ENCODE peak calls at places on chromosomes 7 and 10, in nine cellular contexts. N, S, O, T, Y, V, I, B and E are unnamed samples.

GRCh38 chr7:157391036-157391710 is 54.4 kb downstream of the DNAJB6 start:
- DNase-seq in N (no peak), S (no peak), O (no peak), T (no peak), Y (no peak), V (no peak), I (no peak), B (no peak), E (no peak)

GRCh38 chr7:7416031-7416968 is 119.4 kb downstream of the COL28A1 start:
- DNase-seq in N (no peak), S (no peak), O (no peak), T (peak), Y (no peak), V (peak), I (peak), B (peak), E (peak)

GRCh38 chr7:5690931-5691461 is 90.5 kb downstream of the RNF216 start:
- DNase-seq in N (peak), S (no peak), O (no peak), T (peak), Y (no peak), V (peak), I (no peak), B (peak), E (no peak)

GRCh38 chr10:49287689-49288340 is 11.2 kb upstream of the C10orf71 start:
- DNase-seq in N (peak), S (no peak), O (no peak), T (no peak), Y (no peak), V (no peak), I (no peak), B (no peak), E (no peak)

GRCh38 chr10:123327450-123327849 is 173.2 kb downstream of the BUB3 start:
- DNase-seq in N (no peak), S (no peak), O (no peak), T (no peak), Y (no peak), V (no peak), I (no peak), B (no peak), E (no peak)

GRCh38 chr7:135353832-135354231 is 120.2 kb downstream of the STRA8 start:
- DNase-seq in N (no peak), S (no peak), O (no peak), T (no peak), Y (no peak), V (no peak), I (no peak), B (peak), E (no peak)

GRCh38 chr10:60271319-60272040 is 118.2 kb downstream of the ANK3 start:
- DNase-seq in N (no peak), S (no peak), O (no peak), T (no peak), Y (no peak), V (no peak), I (peak), B (no peak), E (peak)

GRCh38 chr7:69608878-69609277 is 10.6 kb downstream of the AUTS2 start:
- DNase-seq in N (no peak), S (no peak), O (no peak), T (no peak), Y (no peak), V (no peak), I (no peak), B (no peak), E (no peak)

GRCh38 chr7:147937428-147937827 is 653.1 kb upstream of the C7orf33 start:
- DNase-seq in N (no peak), S (no peak), O (no peak), T (no peak), Y (peak), V (no peak), I (no peak), B (no peak), E (no peak)

GRCh38 chr10:66167816-66168215 is 758.0 kb upstream of the LRRTM3 start:
- DNase-seq in N (no peak), S (no peak), O (no peak), T (peak), Y (no peak), V (peak), I (no peak), B (peak), E (no peak)

GRCh38 chr7:108307246-108307982 is 148.8 kb downstream of the NRCAM start:
- DNase-seq in N (no peak), S (no peak), O (no peak), T (no peak), Y (no peak), V (no peak), I (no peak), B (peak), E (no peak)

DNA sequence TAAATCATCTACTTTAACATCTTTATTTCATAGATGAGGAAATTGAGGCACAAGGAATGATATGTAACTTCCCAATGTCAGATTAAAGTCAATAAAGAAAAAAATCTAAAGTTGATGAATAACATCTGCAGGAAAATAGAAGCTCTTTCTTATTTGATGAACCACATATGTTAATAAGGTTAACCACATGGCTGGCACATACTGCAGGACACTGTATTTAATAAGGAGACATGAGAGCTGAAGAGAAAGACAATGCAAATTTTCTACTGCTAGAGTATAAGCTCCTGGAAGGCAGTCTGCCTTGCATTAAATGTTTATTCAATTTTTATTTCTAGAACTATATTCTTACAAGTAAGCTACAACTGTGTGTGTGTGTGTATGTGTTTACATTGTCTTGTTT is 4.4 kb downstream of the RAB11FIP2 start:
- DNase-seq in N (no peak), S (no peak), O (no peak), T (no peak), Y (peak), V (peak), I (no peak), B (no peak), E (no peak)
- H3K4me3 ChIP-seq in N (no peak), S (no peak), O (no peak), T (no peak), Y (no peak), V (no peak), I (no peak), B (no peak), E (no peak)

GRCh38 chr7:2843191-2843685 is 870 bp downstream of the GNA12 start:
- DNase-seq in N (no peak), S (no peak), O (no peak), T (no peak), Y (no peak), V (no peak), I (no peak), B (no peak), E (no peak)

GRCh38 chr7:2844153-2845077 is at the start of gene GNA12:
- DNase-seq in N (peak), S (peak), O (peak), T (peak), Y (peak), V (peak), I (peak), B (peak), E (peak)

GRCh38 chr7:2843711-2844152 is 376 bp downstream of the GNA12 start:
- DNase-seq in N (no peak), S (no peak), O (no peak), T (no peak), Y (peak), V (peak), I (peak), B (peak), E (peak)

GRCh38 chr7:2841907-2842306 is 2.2 kb downstream of the GNA12 start:
- DNase-seq in N (no peak), S (no peak), O (no peak), T (no peak), Y (no peak), V (no peak), I (no peak), B (no peak), E (no peak)

GRCh38 chr7:2845193-2845592 is 1.1 kb upstream of the GNA12 start:
- DNase-seq in N (no peak), S (no peak), O (no peak), T (no peak), Y (no peak), V (no peak), I (no peak), B (no peak), E (no peak)
- H3K4me3 ChIP-seq in N (no peak), S (no peak), O (no peak), T (no peak), Y (no peak), V (no peak), I (no peak), B (no peak), E (no peak)

GRCh38 chr10:92354587-92354986 is 63.6 kb downstream of the MARCHF5 start:
- DNase-seq in N (no peak), S (no peak), O (no peak), T (no peak), Y (no peak), V (no peak), I (no peak), B (no peak), E (no peak)

GRCh38 chr10:92356041-92356440 is 65.1 kb downstream of the MARCHF5 start:
- DNase-seq in N (no peak), S (no peak), O (no peak), T (no peak), Y (no peak), V (no peak), I (no peak), B (no peak), E (no peak)

GRCh38 chr10:92350411-92350810 is 59.4 kb downstream of the MARCHF5 start:
- DNase-seq in N (no peak), S (no peak), O (no peak), T (no peak), Y (no peak), V (no peak), I (no peak), B (no peak), E (no peak)
- H3K4me3 ChIP-seq in N (no peak), S (no peak), O (no peak), T (no peak), Y (no peak), V (no peak), I (no peak), B (no peak), E (no peak)

GRCh38 chr10:62381385-62382102 is 7.4 kb downstream of the ZNF365 start:
- DNase-seq in N (no peak), S (no peak), O (no peak), T (no peak), Y (no peak), V (no peak), I (no peak), B (peak), E (no peak)

GRCh38 chr10:62384447-62385081 is 10.4 kb downstream of the ZNF365 start:
- DNase-seq in N (no peak), S (no peak), O (no peak), T (no peak), Y (no peak), V (no peak), I (no peak), B (peak), E (no peak)

GRCh38 chr10:62382831-62383230 is 8.7 kb downstream of the ZNF365 start:
- DNase-seq in N (no peak), S (no peak), O (no peak), T (no peak), Y (no peak), V (no peak), I (no peak), B (no peak), E (no peak)

GRCh38 chr10:62386401-62387320 is 12.5 kb downstream of the ZNF365 start:
- DNase-seq in N (no peak), S (no peak), O (no peak), T (no peak), Y (peak), V (no peak), I (no peak), B (peak), E (peak)

GRCh38 chr10:62384057-62384446 is 9.9 kb downstream of the ZNF365 start:
- DNase-seq in N (no peak), S (peak), O (no peak), T (peak), Y (no peak), V (peak), I (no peak), B (peak), E (peak)
- H3K4me3 ChIP-seq in N (no peak), S (no peak), O (no peak), T (no peak), Y (no peak), V (no peak), I (no peak), B (no peak), E (no peak)

DNA sequence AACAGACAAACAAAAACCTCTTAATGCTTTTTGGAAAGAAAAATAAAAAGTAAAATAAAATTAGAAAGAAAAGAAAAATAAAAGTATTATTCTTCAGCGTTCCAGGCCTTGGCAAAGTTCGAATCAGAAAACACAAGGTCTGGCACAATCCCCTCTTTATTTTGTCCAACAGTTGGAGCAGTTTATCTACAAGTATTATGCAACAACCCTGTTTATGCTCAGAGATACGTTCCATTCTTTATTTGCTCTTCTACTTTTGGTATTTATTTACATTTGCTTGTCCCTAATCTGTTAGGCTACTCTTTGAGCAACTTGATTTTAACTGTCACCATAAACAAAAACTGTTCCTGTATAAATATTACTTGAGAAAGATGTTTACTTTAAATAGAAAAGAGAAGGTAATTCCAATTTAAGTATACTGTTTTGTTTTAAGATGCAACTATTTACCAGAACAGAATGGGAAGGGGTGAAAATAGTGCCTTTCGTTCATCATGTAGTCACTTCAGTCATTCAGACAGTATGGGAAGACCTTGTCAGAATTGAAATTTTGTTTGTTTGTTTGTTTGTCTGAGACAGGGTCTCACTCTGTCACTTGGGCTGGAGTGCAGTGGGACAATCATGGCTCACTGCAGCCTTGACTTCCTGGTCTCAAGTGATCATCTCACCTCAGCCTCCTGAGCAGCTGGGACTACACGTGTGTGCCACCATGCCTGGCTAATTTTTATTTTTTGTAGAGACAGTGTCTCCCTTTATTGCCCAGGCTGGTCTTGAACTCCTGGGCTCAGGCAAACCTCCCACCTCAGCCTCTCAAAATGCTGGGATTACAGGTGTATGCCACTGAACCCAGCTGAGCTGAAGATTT is 5.7 kb downstream of the PDK4 start:
- DNase-seq in N (no peak), S (no peak), O (no peak), T (no peak), Y (no peak), V (no peak), I (no peak), B (no peak), E (no peak)
- H3K4me3 ChIP-seq in N (peak), S (no peak), O (no peak), T (no peak), Y (no peak), V (no peak), I (no peak), B (no peak), E (no peak)

GRCh38 chr7:32905175-32905662 is 13.7 kb upstream of the KBTBD2 start:
- DNase-seq in N (no peak), S (no peak), O (no peak), T (peak), Y (peak), V (peak), I (no peak), B (peak), E (peak)
- H3K4me3 ChIP-seq in N (peak), S (peak), O (peak), T (peak), Y (peak), V (peak), I (no peak), B (peak), E (peak)

DNA sequence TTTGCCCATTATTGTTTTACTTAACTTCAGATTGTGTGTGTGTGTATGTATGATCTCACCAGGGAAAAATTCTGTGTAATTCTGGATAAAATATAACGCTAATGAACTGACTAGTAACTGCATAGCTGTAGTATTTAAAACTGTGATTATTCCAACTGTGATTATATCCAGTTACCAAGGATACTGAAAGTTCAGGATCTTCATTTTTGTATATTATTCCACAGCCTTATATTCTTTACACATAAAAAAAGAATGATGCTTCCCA is 2.9 kb downstream of the TWIST1 start:
- DNase-seq in N (no peak), S (no peak), O (no peak), T (no peak), Y (no peak), V (peak), I (no peak), B (peak), E (no peak)
- H3K4me3 ChIP-seq in N (no peak), S (peak), O (no peak), T (peak), Y (peak), V (peak), I (no peak), B (no peak), E (no peak)

GRCh38 chr7:151088856-151089699 is 2.8 kb downstream of the AGAP3 start:
- DNase-seq in N (no peak), S (no peak), O (no peak), T (peak), Y (no peak), V (peak), I (peak), B (peak), E (no peak)

GRCh38 chr7:151086802-151087246 is 549 bp downstream of the AGAP3 start:
- DNase-seq in N (no peak), S (no peak), O (no peak), T (no peak), Y (peak), V (peak), I (peak), B (peak), E (peak)

GRCh38 chr7:151087247-151088018 is 1.2 kb downstream of the AGAP3 start:
- DNase-seq in N (no peak), S (no peak), O (no peak), T (no peak), Y (peak), V (peak), I (peak), B (peak), E (peak)

GRCh38 chr7:151089893-151090730 is 3.8 kb downstream of the AGAP3 start:
- DNase-seq in N (no peak), S (no peak), O (no peak), T (no peak), Y (no peak), V (no peak), I (no peak), B (no peak), E (no peak)

DNA sequence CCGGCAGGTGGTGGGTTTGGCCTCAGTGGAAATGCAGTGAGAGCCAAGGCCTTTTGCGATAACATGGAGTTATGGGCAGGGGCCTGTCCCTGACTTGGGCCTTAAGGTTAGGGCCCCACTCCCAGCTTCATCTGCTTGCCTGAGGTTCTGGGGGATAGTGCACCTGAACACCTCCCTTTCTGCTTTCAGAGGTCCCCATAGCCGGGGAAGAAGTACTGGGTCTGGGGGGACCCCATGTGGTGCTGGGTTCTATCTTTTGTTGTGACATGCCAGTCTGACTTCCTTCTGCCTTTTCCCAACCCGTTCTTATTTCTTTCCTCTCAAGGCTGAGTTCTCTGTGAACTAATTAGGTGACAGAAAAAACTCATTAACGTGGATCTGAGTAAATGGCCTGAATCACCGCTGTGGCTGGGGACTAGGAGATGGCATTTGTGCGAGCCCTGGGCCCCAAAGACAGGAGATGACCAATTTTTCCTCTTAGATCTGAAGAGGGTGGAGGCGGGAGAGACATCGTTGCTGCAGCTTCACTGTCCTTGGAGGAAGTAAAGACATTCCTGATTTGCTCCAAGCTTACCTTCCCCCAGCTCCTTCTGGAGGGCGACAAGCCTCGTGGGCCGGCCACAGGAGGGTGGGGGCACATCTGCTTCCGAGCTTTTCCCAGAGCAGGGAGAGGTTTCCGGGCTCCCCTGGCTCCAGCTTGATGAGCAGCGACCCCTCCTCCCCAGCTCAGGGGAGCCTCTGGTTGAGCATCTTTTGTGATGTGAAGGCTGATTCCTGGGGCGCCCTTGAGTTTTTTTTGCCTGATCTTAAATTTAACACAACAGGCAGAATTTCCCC is 2.0 kb downstream of the AGAP3 start:
- DNase-seq in N (no peak), S (no peak), O (no peak), T (no peak), Y (no peak), V (peak), I (peak), B (no peak), E (no peak)
- H3K4me3 ChIP-seq in N (peak), S (peak), O (peak), T (peak), Y (peak), V (peak), I (peak), B (peak), E (peak)

DNA sequence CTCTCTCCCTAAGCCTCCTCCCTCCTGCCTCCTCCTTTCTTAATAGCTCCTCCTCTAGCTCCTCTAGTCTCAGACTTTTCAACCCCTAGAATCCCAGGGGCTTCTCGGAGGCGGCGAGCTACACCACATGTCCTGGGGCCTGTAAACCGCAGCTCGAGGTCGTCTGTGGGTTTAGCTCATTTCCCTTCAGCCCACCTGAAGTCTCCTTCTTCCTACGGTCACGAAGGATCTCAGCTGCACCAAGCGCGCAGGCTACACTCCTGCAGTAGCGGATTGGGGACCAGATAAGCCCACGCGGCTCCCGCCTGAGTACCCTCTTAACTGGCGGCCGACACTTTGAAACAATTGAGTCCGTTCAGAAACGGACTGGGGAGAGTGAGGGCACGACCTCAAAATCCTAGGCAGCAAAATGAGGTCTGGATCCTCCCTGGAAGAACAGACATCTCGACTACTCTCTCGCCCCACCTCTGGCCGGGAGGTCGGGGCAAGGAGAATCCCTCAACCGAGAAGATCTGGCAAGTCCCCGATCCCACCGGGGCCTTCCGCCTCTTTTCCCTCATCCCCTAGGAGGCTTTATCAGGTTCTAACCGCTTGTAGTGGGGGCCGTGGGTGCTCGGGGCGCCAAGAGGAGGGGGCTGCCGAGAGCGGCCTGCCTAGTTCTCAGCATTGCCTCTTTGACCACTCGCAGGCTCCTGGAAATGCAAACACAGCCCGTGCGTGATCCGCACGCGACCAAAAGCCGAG is 1.3 kb upstream of the SORCS3 start:
- DNase-seq in N (no peak), S (no peak), O (no peak), T (no peak), Y (no peak), V (no peak), I (no peak), B (peak), E (no peak)
- H3K4me3 ChIP-seq in N (no peak), S (no peak), O (peak), T (no peak), Y (no peak), V (no peak), I (no peak), B (no peak), E (no peak)